ENCODE peak calls at places on chromosomes 13 and 19, in six cellular contexts. S, P, B, O, U and N are unnamed samples.

GRCh38 chr19:48006762-48007161 is 12.3 kb downstream of the ELSPBP1 start:
- DNase-seq in B (peak), P (no peak), U (no peak), O (no peak), S (no peak), N (no peak)

GRCh38 chr19:407501-408440 is 1.2 kb downstream of the C2CD4C start:
- DNase-seq in P (no peak), O (no peak), U (no peak), B (no peak), S (no peak), N (no peak)

GRCh38 chr19:40366697-40367561 is 18.4 kb downstream of the PLD3 start:
- DNase-seq in S (no peak), O (no peak), B (peak), P (no peak), U (no peak), N (no peak)

GRCh38 chr19:17496337-17496997 is 15.0 kb upstream of the PGLS start:
- DNase-seq in U (peak), B (peak), P (no peak), S (peak), O (peak), N (peak)

GRCh38 chr19:6925801-6926751 is 38.7 kb downstream of the ADGRE1 start:
- DNase-seq in B (peak), P (no peak), O (no peak), S (no peak), U (no peak), N (no peak)

GRCh38 chr13:40389081-40389641 is 277.3 kb downstream of the FOXO1 start:
- DNase-seq in S (no peak), B (no peak), U (no peak), P (no peak), O (no peak), N (no peak)

GRCh38 chr13:114073881-114074551 is 58.4 kb downstream of the RASA3 start:
- DNase-seq in U (no peak), B (no peak), P (no peak), O (no peak), S (no peak), N (no peak)

GRCh38 chr13:20053016-20053415 is 94.5 kb downstream of the ZMYM2 start:
- DNase-seq in U (no peak), P (no peak), O (no peak), B (peak), S (no peak), N (peak)

GRCh38 chr13:114134111-114134943 is 1.9 kb upstream of the RASA3 start:
- DNase-seq in U (no peak), S (no peak), B (peak), O (no peak), P (no peak), N (peak)

GRCh38 chr19:39971380-39971841 is 446 bp downstream of the PSMC4 start:
- DNase-seq in U (peak), S (no peak), P (no peak), O (no peak), B (peak), N (no peak)

GRCh38 chr19:32224371-32225244 is 120.8 kb upstream of the ZNF507 start:
- DNase-seq in O (no peak), B (peak), P (no peak), U (peak), S (peak), N (peak)

GRCh38 chr13:49112782-49113525 is 107.2 kb upstream of the MLNR start:
- DNase-seq in U (no peak), S (no peak), B (peak), O (no peak), P (no peak), N (no peak)

GRCh38 chr19:58330458-58330857 is 3.7 kb downstream of the ZSCAN22 start:
- DNase-seq in U (no peak), O (no peak), P (no peak), S (no peak), B (peak), N (no peak)

GRCh38 chr19:50679177-50680125 is 30.2 kb downstream of the C19orf81 start:
- DNase-seq in U (peak), P (peak), O (peak), B (peak), S (peak), N (peak)

GRCh38 chr19:35461050-35461449 is 13.0 kb downstream of the FFAR2 start:
- DNase-seq in S (peak), B (no peak), P (no peak), U (no peak), O (no peak), N (no peak)

GRCh38 chr13:98576963-98577822 is at the start of gene STK24:
- DNase-seq in S (peak), O (no peak), P (peak), B (peak), U (peak), N (peak)

GRCh38 chr19:40174087-40174486 is 17.1 kb upstream of the MAP3K10 start:
- DNase-seq in S (no peak), O (no peak), B (no peak), P (no peak), U (no peak), N (no peak)

GRCh38 chr19:1315470-1316166 is 29.9 kb downstream of the EFNA2 start:
- DNase-seq in B (peak), S (peak), U (peak), P (no peak), O (no peak), N (peak)

GRCh38 chr19:3397266-3398022 is 31.1 kb downstream of the NFIC start:
- DNase-seq in S (peak), O (no peak), P (no peak), B (peak), U (peak), N (peak)

GRCh38 chr13:41614671-41615519 is 157.5 kb downstream of the RGCC start:
- DNase-seq in B (no peak), S (no peak), O (no peak), P (no peak), U (no peak), N (no peak)

GRCh38 chr19:35712910-35713845 is 4.6 kb upstream of the KMT2B start:
- DNase-seq in U (no peak), B (peak), O (no peak), S (no peak), P (no peak), N (no peak)

GRCh38 chr13:27170521-27171243 is 929 bp downstream of the USP12 start:
- DNase-seq in O (peak), P (no peak), S (peak), B (peak), U (peak), N (peak)

GRCh38 chr19:2282062-2282861 is at the start of gene PEAK3:
- DNase-seq in S (peak), B (peak), O (peak), P (no peak), U (peak), N (peak)

GRCh38 chr19:19697589-19697988 is 28.9 kb downstream of the ZNF101 start:
- DNase-seq in O (no peak), U (no peak), B (peak), S (no peak), P (no peak), N (no peak)
- H3K27ac ChIP-seq in O (no peak), U (no peak), B (no peak), S (no peak), P (no peak), N (no peak)

GRCh38 chr19:11598103-11598483 is 810 bp downstream of the ZNF627 start:
- DNase-seq in U (no peak), O (no peak), S (no peak), B (no peak), P (no peak), N (no peak)
- H3K27ac ChIP-seq in U (peak), O (peak), S (peak), B (peak), P (peak), N (no peak)

DNA sequence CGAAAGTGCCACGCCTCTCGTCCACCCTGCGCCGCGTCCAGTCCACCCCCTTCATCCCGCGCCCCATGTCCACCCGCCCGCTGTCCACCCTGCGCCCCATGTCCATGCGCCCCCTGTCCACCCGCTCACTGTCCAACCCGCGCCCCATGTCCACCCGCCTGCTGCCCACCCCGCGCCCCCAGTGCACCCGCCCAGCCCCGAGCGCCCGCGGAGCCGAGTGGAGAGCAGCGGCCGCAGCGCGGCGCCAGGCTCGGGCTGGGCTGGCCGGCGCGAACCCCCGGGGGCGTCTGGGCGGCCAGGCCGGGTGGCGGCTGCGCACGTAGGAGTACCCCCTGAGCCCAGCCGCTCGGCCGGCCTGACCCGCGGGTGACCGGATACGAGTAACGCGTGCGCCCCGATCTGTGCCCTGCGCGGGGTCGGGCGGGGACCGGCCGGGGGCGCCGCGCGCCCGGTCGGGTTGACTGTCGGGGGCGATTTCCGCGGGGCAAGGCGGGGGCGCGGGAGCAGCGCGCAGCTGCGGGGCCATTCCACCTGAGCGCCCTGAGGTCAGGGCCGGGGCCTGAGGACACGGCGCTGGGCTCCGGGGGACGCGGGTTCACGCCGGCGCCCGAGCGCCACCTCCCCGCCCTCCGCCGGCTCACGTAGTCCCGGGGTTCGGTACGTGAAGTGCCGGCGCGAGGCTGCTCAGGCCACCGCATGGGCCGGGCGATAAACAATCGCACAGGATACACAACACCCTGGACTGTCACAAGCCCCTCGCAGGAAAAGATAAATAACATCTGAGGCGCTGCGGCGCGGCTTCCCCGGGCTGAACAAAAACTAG is 37.5 kb upstream of the FLT1 start:
- DNase-seq in P (no peak), U (peak), O (peak), B (peak), S (peak), N (peak)
- H3K27ac ChIP-seq in P (no peak), U (peak), O (no peak), B (no peak), S (peak), N (peak)

DNA sequence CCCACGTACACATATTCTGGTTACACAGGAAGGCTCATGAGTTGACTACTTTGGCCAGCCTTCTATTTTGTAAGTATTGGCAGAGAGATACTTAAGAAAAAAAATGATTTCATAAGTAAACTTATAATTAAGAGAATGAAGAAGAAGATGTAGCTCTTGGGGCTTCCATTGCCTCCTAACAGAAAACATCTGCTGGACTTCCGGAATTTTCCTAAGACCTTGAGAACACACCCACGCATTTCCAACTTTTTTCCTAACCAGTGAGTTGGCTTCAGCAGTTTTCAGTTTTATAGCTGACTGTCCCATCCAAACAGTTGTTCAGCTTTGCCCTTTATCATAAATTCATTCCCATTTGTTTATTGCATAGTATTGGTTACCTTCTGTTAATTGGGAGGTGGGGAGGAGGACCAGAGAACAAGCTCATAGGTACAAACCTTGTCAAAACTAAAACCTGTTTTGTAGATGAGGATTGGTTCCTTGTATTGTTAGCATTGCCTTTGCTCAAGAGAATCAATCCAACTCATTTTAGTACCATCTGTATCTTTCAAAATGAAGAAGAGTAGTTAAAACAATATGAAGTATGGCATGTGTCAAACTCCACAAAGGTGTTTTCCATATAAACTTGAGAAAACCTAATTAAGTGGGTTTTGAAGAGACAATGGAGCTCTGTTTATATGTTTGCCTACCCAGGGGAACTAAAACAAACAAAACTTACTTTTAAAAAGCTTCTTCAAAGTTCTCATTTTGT is 93.9 kb downstream of the COL4A2 start:
- DNase-seq in U (no peak), P (no peak), B (no peak), O (no peak), S (no peak), N (no peak)
- H3K27ac ChIP-seq in U (peak), P (no peak), B (no peak), O (peak), S (peak), N (no peak)

GRCh38 chr13:110381029-110381360 is 73.9 kb downstream of the COL4A2 start:
- DNase-seq in P (no peak), O (no peak), B (no peak), U (no peak), S (no peak), N (no peak)

GRCh38 chr13:110379358-110379757 is 72.3 kb downstream of the COL4A2 start:
- DNase-seq in S (no peak), O (no peak), P (no peak), U (no peak), B (no peak), N (no peak)

GRCh38 chr13:110382229-110382628 is 75.1 kb downstream of the COL4A2 start:
- DNase-seq in O (no peak), S (no peak), B (no peak), U (no peak), P (no peak), N (no peak)

GRCh38 chr13:110379905-110380341 is 72.8 kb downstream of the COL4A2 start:
- DNase-seq in P (no peak), O (no peak), U (no peak), S (no peak), B (peak), N (no peak)

GRCh38 chr13:110380359-110381028 is 73.4 kb downstream of the COL4A2 start:
- DNase-seq in S (no peak), U (no peak), P (no peak), B (no peak), O (no peak), N (no peak)
- H3K27ac ChIP-seq in S (peak), U (no peak), P (peak), B (no peak), O (peak), N (no peak)